ENCODE peak calls at places on chromosome 7, in seven cellular contexts. V, H, K, P, R, B and A are unnamed samples.

GRCh38 chr7:135353832-135354231 is 120.2 kb downstream of the STRA8 start:
- DNase-seq in V (no peak), H (peak; percentile 2), K (no peak), P (no peak), R (peak; percentile 53), B (no peak), A (no peak)

GRCh38 chr7:100166966-100167911 is 1.2 kb downstream of the GAL3ST4 start:
- DNase-seq in V (no peak), H (no peak), K (peak; percentile 75), P (no peak), R (no peak), B (no peak), A (no peak)

GRCh38 chr7:137670521-137671064 is 176.2 kb downstream of the DGKI start:
- DNase-seq in V (peak; percentile 41), H (peak; percentile 15), K (no peak), P (no peak), R (peak; percentile 43), B (no peak), A (no peak)

GRCh38 chr7:92988051-92988450 is 129.7 kb downstream of the SAMD9 start:
- DNase-seq in V (peak; percentile 78), H (peak; percentile 55), K (peak; percentile 84), P (no peak), R (peak; percentile 75), B (no peak), A (no peak)

GRCh38 chr7:123122951-123123350 is 76.8 kb downstream of the SLC13A1 start:
- DNase-seq in V (no peak), H (no peak), K (no peak), P (no peak), R (no peak), B (no peak), A (no peak)

GRCh38 chr7:73906874-73907273 is 45.9 kb downstream of the TMEM270 start:
- DNase-seq in V (no peak), H (no peak), K (no peak), P (no peak), R (no peak), B (no peak), A (no peak)

GRCh38 chr7:107113866-107114265 is 54.9 kb upstream of the HBP1 start:
- DNase-seq in V (no peak), H (no peak), K (no peak), P (no peak), R (no peak), B (no peak), A (no peak)

GRCh38 chr7:22700559-22701002 is 26.4 kb upstream of the IL6 start:
- DNase-seq in V (peak; percentile 86), H (peak; percentile 85), K (no peak), P (no peak), R (no peak), B (no peak), A (no peak)

GRCh38 chr7:25812086-25812855 is 339.7 kb upstream of the NFE2L3 start:
- DNase-seq in V (no peak), H (no peak), K (no peak), P (no peak), R (no peak), B (no peak), A (no peak)

GRCh38 chr7:97697396-97697795 is 34.5 kb upstream of the TAC1 start:
- DNase-seq in V (no peak), H (no peak), K (peak; percentile 32), P (peak; percentile 4), R (no peak), B (no peak), A (no peak)

GRCh38 chr7:152313879-152314604 is 121.8 kb downstream of the KMT2C start:
- DNase-seq in V (peak; percentile 79), H (peak; percentile 81), K (no peak), P (no peak), R (peak; percentile 22), B (no peak), A (no peak)

GRCh38 chr7:2017914-2018785 is 214.6 kb downstream of the MAD1L1 start:
- DNase-seq in V (no peak), H (no peak), K (no peak), P (no peak), R (no peak), B (no peak), A (no peak)

GRCh38 chr7:99457050-99457645 is 8.8 kb downstream of the ATP5MF start:
- DNase-seq in V (no peak), H (no peak), K (no peak), P (no peak), R (no peak), B (no peak), A (no peak)

GRCh38 chr7:50718311-50718710 is 64.4 kb downstream of the GRB10 start:
- DNase-seq in V (no peak), H (no peak), K (no peak), P (no peak), R (no peak), B (no peak), A (no peak)

GRCh38 chr7:129468087-129468486 is 33.9 kb downstream of the STRIP2 start:
- DNase-seq in V (peak; percentile 75), H (peak; percentile 46), K (no peak), P (no peak), R (peak; percentile 67), B (no peak), A (no peak)

GRCh38 chr7:77538908-77539212 is 1.8 kb downstream of the PTPN12 start:
- DNase-seq in V (no peak), H (no peak), K (no peak), P (no peak), R (peak; percentile 38), B (no peak), A (no peak)

GRCh38 chr7:77536413-77537135 is 521 bp upstream of the PTPN12 start:
- DNase-seq in V (peak; percentile 93), H (peak; percentile 96), K (peak; percentile 99), P (peak; percentile 96), R (peak; percentile 99), B (peak; percentile 89), A (peak; percentile 98)

GRCh38 chr7:77537136-77537594 is at the start of gene PTPN12:
- DNase-seq in V (no peak), H (no peak), K (peak; percentile 91), P (no peak), R (peak; percentile 81), B (no peak), A (no peak)

GRCh38 chr7:77538186-77538907 is 1.3 kb downstream of the PTPN12 start:
- DNase-seq in V (peak; percentile 93), H (peak; percentile 97), K (peak; percentile 98), P (peak; percentile 68), R (peak; percentile 96), B (peak; percentile 65), A (peak; percentile 77)

DNA sequence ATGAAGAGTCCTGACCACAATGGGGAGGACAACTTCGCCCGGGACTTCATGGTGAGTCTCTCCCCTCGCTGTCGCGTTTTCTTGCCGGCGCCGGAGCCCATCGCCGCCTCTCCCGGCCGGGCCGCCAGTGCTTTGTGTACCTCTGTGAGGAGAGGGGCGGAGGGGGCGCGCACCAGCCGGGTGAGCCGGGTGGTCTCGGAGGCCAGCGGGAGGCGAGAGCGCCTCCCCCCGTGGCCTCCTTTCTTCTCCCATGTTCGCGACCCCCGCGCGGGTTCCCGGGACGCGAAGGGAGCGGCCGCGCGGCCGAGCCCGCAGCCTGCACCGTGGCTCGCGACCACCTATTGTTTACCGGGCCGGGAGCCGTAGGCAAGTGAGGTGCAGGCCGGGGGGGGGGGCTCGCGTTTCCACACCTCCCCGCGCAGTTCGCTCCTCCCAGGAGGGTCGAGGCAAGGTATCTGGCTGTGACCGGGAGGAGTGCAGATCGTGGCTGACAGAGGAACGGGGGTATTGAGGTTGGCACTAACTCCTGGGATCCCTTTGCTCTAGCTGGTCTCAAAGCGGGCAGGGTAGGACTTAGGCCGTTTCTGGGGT is 595 bp downstream of the PTPN12 start:
- DNase-seq in V (no peak), H (no peak), K (no peak), P (peak; percentile 59), R (peak; percentile 52), B (no peak), A (no peak)
- H3K4ac ChIP-seq in V (peak overlapping the region; percentile 99), H (peak overlapping the region; percentile 83), K (peak overlapping the region; percentile 100), P (peak overlapping the region; percentile 53), R (peak overlapping the region; percentile 94), B (peak overlapping the region; percentile 99), A (no peak overlapping the region)

GRCh38 chr7:94529516-94529915 is 19.9 kb downstream of the CASD1 start:
- DNase-seq in V (peak; percentile 43), H (peak; percentile 19), K (peak; percentile 49), P (no peak), R (peak; percentile 68), B (no peak), A (no peak)

GRCh38 chr7:94530114-94530513 is 20.5 kb downstream of the CASD1 start:
- DNase-seq in V (no peak), H (no peak), K (no peak), P (no peak), R (no peak), B (no peak), A (no peak)

DNA sequence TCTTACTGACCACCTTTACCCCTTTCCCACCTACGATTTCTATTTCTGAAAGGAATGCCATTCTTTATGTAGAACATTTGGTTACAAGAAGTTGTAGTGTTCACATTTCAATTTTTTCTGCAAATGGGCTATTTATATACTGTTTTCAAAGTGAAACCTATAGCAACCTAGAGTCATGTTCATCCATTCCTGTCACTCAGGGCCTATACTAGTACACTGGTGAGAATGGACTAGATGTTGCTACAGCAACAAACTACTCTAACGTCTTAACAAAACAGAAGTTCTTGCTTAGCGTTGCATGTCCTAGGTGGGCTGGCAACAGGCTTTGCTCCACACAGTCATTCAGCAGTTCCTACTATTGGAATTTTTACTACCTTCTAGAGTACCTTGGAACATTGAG is 16.3 kb downstream of the CASD1 start:
- DNase-seq in V (no peak), H (peak; percentile 12), K (no peak), P (no peak), R (no peak), B (no peak), A (no peak)
- H3K4ac ChIP-seq in V (no peak overlapping the region), H (no peak overlapping the region), K (peak overlapping the region; percentile 59), P (no peak overlapping the region), R (no peak overlapping the region), B (no peak overlapping the region), A (no peak overlapping the region)

DNA sequence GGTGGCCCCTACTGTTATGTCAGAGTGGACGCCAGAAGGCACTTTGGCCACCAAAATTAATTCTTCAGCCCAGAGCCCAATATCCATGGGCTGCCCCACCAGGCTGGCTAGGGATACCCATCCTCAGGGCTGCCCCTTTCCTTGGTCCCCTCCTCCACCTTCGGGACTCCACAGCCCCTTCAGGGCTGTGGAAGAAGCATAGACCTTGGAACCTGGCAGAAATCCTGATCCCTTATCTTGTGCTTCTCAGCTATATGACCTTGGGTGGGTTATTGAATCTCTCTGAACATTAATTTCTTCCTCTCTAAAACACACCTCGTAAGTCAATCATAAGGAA is 499 bp upstream of the TMUB1 start:
- DNase-seq in V (no peak), H (no peak), K (no peak), P (no peak), R (no peak), B (no peak), A (no peak)
- H3K4ac ChIP-seq in V (peak overlapping the region; percentile 50), H (peak overlapping the region; percentile 64), K (no peak overlapping the region), P (no peak overlapping the region), R (no peak overlapping the region), B (peak overlapping the region; percentile 53), A (no peak overlapping the region)

GRCh38 chr7:79352323-79352722 is 101.1 kb downstream of the MAGI2 start:
- DNase-seq in V (peak; percentile 58), H (peak; percentile 52), K (no peak), P (no peak), R (no peak), B (no peak), A (no peak)

GRCh38 chr7:79357101-79357500 is 96.4 kb downstream of the MAGI2 start:
- DNase-seq in V (no peak), H (no peak), K (no peak), P (no peak), R (no peak), B (no peak), A (no peak)

GRCh38 chr7:79359827-79360226 is 93.6 kb downstream of the MAGI2 start:
- DNase-seq in V (no peak), H (no peak), K (no peak), P (no peak), R (no peak), B (no peak), A (no peak)

GRCh38 chr7:79353720-79354468 is 99.6 kb downstream of the MAGI2 start:
- DNase-seq in V (no peak), H (no peak), K (no peak), P (no peak), R (no peak), B (no peak), A (no peak)
- H3K4ac ChIP-seq in V (no peak overlapping the region), H (no peak overlapping the region), K (no peak overlapping the region), P (no peak overlapping the region), R (no peak overlapping the region), B (no peak overlapping the region), A (no peak overlapping the region)